ENCODE peak calls at places on chromosome 16, in five cellular contexts. I, M, L, K and C are unnamed samples.

GRCh38 chr16:86751081-86752030 is 173.0 kb downstream of the FOXL1 start:
- DNase-seq in K (no peak), M (no peak), I (peak), L (no peak), C (peak)

GRCh38 chr16:29806096-29806579 is at the start of gene MAZ:
- DNase-seq in K (no peak), M (no peak), I (peak), L (no peak), C (no peak)

GRCh38 chr16:78183437-78183836 is 84.0 kb downstream of the WWOX start:
- DNase-seq in M (no peak), I (no peak), K (no peak), L (no peak), C (no peak)

GRCh38 chr16:63625141-63625540 is 1496.7 kb downstream of the CDH11 start:
- DNase-seq in L (no peak), I (no peak), K (no peak), M (no peak), C (peak)

GRCh38 chr16:65546353-65546791 is 424.5 kb upstream of the CDH11 start:
- DNase-seq in I (no peak), M (no peak), L (no peak), K (no peak), C (no peak)

GRCh38 chr16:57741660-57742191 is 6.2 kb downstream of the KATNB1 start:
- DNase-seq in L (no peak), K (no peak), I (no peak), M (no peak), C (no peak)

GRCh38 chr16:80682435-80683070 is 121.8 kb downstream of the CDYL2 start:
- DNase-seq in M (no peak), I (peak), K (peak), L (no peak), C (no peak)

GRCh38 chr16:81315271-81316175 is 761 bp downstream of the GAN start:
- DNase-seq in K (no peak), L (peak), I (peak), M (peak), C (peak)

GRCh38 chr16:14310519-14310991 is 239.4 kb downstream of the MRTFB start:
- DNase-seq in I (no peak), L (no peak), M (no peak), K (no peak), C (no peak)

GRCh38 chr16:66486199-66486772 is 59.2 kb downstream of the BEAN1 start:
- DNase-seq in K (no peak), L (no peak), I (no peak), M (no peak), C (no peak)

GRCh38 chr16:59249049-59249448 is 514.9 kb upstream of the GOT2 start:
- DNase-seq in M (no peak), L (no peak), I (no peak), K (no peak), C (no peak)

GRCh38 chr16:72927199-72928088 is 120.5 kb downstream of the ZFHX3 start:
- DNase-seq in I (peak), M (no peak), K (peak), L (no peak), C (peak)